ENCODE peak calls at places on chromosomes 6 and 20, in six cellular contexts. B is mesenchymal stem cell, P is IMR-90, E is H9, Y is H1, Z is trophoblast cell. D is an unnamed sample.
A peak's percentile ranks its signal among the peaks of the same experiment; 100 is the strongest.

GRCh38 chr20:5714261-5715041 is 35.8 kb upstream of the SHLD1 start:
- DNase-seq in Z (no peak), Y (no peak), E (peak; percentile 29), B (peak; percentile 85), P (peak; percentile 24), D (peak; percentile 26)

GRCh38 chr6:167405778-167406532 is 81.1 kb downstream of the TTLL2 start:
- DNase-seq in Y (no peak), E (no peak), B (no peak), Z (no peak), P (no peak), D (no peak)

GRCh38 chr20:51456511-51457280 is 85.8 kb downstream of the NFATC2 start:
- DNase-seq in Z (peak; percentile 36), E (peak; percentile 54), Y (no peak), P (peak; percentile 95), B (peak; percentile 97), D (no peak)

GRCh38 chr20:1855113-1855512 is 40.1 kb upstream of the SIRPA start:
- DNase-seq in B (no peak), P (no peak), E (no peak), Z (no peak), Y (no peak), D (no peak)

GRCh38 chr20:5056801-5057599 is 55.7 kb upstream of the SLC23A2 start:
- DNase-seq in P (peak; percentile 46), Y (no peak), B (peak; percentile 16), E (peak; percentile 61), Z (peak; percentile 79), D (no peak)

GRCh38 chr20:5168582-5169396 is 42.0 kb downstream of the CDS2 start:
- DNase-seq in Y (no peak), E (peak; percentile 75), Z (no peak), P (peak; percentile 38), B (peak; percentile 69), D (no peak)

GRCh38 chr6:152170702-152171667 is 363.5 kb downstream of the ESR1 start:
- DNase-seq in Y (no peak), Z (peak; percentile 45), P (peak; percentile 75), B (peak; percentile 13), E (no peak), D (no peak)

GRCh38 chr6:1604347-1604990 is 5.2 kb upstream of the FOXC1 start:
- DNase-seq in B (no peak), E (peak; percentile 78), Y (no peak), Z (peak; percentile 46), P (peak; percentile 36), D (peak; percentile 85)

GRCh38 chr20:25195962-25196700 is 619 bp downstream of the ENTPD6 start:
- DNase-seq in Y (no peak), P (peak; percentile 5), Z (peak; percentile 58), E (peak; percentile 52), B (peak; percentile 39), D (no peak)

GRCh38 chr6:110681543-110682459 is 133.5 kb downstream of the CDK19 start:
- DNase-seq in P (peak; percentile 23), E (no peak), Z (no peak), Y (no peak), B (peak; percentile 17), D (no peak)

DNA sequence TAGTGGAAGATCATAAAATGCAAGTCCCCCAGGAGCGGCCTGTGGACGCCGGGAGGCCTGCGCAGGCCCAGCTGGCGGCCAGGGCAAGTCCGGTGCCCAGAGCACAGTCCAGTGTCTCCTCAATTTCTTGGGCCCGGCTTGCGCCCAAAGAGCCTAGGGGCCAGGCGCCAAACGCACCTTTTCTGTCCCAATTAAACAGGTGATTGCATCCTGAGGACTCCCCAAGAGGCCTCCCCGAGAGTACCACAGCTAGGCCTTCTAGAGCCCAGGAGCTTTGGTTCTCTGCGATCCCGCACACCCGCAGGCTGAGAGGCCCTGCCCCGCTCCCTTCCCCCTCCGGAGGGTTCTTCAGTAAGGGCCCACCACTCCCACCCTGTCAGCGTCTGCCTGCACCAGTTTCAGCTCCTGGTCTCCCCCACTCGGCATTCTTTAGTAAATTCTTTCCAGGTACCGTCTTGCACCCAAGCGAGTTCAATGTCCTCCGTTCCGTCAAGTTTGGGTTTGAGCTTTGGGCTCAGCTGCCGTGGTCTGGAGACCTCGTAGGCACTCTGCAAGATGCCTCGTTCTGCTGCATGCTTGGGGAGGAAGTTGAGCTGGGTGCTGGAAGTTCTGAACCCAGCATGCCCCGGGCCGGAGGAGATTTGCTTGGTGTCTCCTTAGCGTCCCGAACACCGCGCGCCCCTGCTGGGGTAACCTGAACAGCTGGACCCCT is 3.9 kb upstream of the NKX2-2 start:
- DNase-seq in P (no peak), Z (no peak), B (no peak), E (peak; percentile 49), Y (no peak), D (no peak)
- H3K4me1 ChIP-seq in P (no peaks in the 10 kb centered on the region), Z (peaks cover 9% of the 10 kb centered on the region), B (peaks cover 25% of the 10 kb centered on the region), E (no peaks in the 10 kb centered on the region), Y (peaks cover 3% of the 10 kb centered on the region), D (peaks cover 13% of the 10 kb centered on the region)

DNA sequence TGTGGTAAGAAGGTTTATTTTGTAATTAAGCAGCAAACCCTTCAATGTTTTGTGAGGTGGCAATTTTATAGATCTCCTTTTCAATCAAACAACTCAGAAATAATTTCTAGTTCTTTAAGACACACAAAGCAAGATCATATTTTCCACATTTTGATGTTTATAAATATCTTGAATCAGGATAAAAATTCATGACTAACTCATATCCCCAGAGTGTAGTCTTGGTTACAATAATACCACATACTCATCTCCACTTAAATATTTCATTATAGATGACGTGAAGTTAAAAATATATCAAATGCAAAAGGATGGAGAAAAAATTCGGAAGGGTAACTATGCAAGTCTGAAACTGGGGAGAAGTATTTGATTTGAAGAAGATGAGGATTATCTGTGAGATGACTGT is 59.8 kb upstream of the HIVEP1 start:
- DNase-seq in Y (no peak), B (no peak), Z (no peak), E (no peak), P (no peak), D (no peak)
- H4K91ac ChIP-seq in Y (no peak overlapping the region), B (no peak overlapping the region), Z (no peak overlapping the region), E (no peak overlapping the region), P (no peak overlapping the region), D (no peak overlapping the region)

GRCh38 chr6:138105880-138106664 is 1.1 kb downstream of the PERP start:
- DNase-seq in E (peak; percentile 66), P (peak; percentile 15), B (peak; percentile 40), Z (no peak), Y (no peak), D (peak; percentile 67)
- H2BK120ac ChIP-seq in E (no peak overlapping the region), P (peak overlapping the region; percentile 33), B (no peak overlapping the region), Z (peak overlapping the region; percentile 75), Y (no peak overlapping the region), D (no peak overlapping the region)

GRCh38 chr20:9348316-9348715 is 166.1 kb upstream of the LAMP5 start:
- DNase-seq in P (no peak), E (no peak), B (no peak), Y (no peak), Z (no peak), D (no peak)

GRCh38 chr20:9352740-9353139 is 161.7 kb upstream of the LAMP5 start:
- DNase-seq in Y (no peak), E (no peak), Z (no peak), P (no peak), B (no peak), D (no peak)

GRCh38 chr20:9349256-9349655 is 165.1 kb upstream of the LAMP5 start:
- DNase-seq in E (no peak), P (no peak), Y (no peak), B (no peak), Z (no peak), D (no peak)

GRCh38 chr20:9344080-9344920 is 170.1 kb upstream of the LAMP5 start:
- DNase-seq in Z (no peak), B (peak; percentile 92), Y (no peak), P (peak; percentile 85), E (no peak), D (no peak)

GRCh38 chr20:9348746-9349145 is 165.6 kb upstream of the LAMP5 start:
- DNase-seq in E (no peak), Y (no peak), Z (no peak), P (peak; percentile 41), B (peak; percentile 26), D (no peak)
- H3K4me1 ChIP-seq in E (no peaks in the 10 kb centered on the region), Y (no peaks in the 10 kb centered on the region), Z (no peaks in the 10 kb centered on the region), P (peaks cover 19% of the 10 kb centered on the region), B (peaks cover 8% of the 10 kb centered on the region), D (no peaks in the 10 kb centered on the region)

GRCh38 chr6:79072640-79073181 is 5.3 kb downstream of the PHIP start:
- DNase-seq in Y (no peak), B (no peak), E (no peak), P (no peak), Z (no peak), D (no peak)
- H4K91ac ChIP-seq in Y (no peak overlapping the region), B (no peak overlapping the region), E (no peak overlapping the region), P (no peak overlapping the region), Z (no peak overlapping the region), D (no peak overlapping the region)

DNA sequence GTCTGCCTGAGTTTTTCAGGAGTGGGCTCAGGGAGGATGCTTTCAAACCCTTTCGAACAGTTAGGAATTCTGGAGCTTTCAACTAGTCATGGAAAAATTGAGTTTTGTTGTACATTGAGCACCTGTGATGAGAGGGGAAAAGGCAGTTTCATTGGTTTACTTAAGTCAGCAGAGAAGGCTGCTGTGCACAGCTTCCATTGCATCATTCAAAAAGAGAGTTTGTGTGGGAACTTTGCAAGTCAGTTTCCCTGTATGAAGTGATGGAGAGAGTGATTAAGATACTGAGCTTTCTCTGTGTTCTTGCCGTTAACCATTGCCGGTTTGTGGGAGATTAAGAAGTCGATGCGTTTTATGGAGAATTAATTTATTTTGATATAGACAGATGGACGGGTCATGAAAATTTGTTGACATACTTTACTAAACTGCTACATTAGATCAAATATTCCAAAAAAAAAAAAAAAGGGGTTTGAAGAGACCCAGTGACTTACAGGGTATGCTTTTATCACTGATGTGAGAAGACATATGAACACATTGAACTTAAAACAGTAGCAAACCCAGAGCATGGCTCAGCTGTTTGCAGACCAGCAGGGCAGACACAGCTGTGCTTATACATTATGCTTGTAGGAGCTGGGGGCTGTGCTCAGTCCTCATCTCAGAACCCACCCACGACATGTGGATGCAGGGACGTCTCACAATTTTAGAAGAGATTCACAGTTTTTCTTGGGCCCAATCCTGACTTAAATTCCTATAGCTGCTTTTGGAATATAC is 234.1 kb downstream of the SOX4 start:
- DNase-seq in P (peak; percentile 59), B (peak; percentile 47), Y (no peak), Z (no peak), E (no peak), D (no peak)
- H2BK120ac ChIP-seq in P (no peak overlapping the region), B (no peak overlapping the region), Y (no peak overlapping the region), Z (no peak overlapping the region), E (no peak overlapping the region), D (no peak overlapping the region)

GRCh38 chr20:3613821-3614440 is 49.3 kb downstream of the GFRA4 start:
- DNase-seq in P (peak; percentile 6), Z (no peak), B (no peak), Y (no peak), E (no peak), D (no peak)
- H3K4me1 ChIP-seq in P (peaks cover 18% of the 10 kb centered on the region), Z (no peaks in the 10 kb centered on the region), B (peaks cover 2% of the 10 kb centered on the region), Y (no peaks in the 10 kb centered on the region), E (peaks cover 3% of the 10 kb centered on the region), D (no peaks in the 10 kb centered on the region)